ENCODE peak calls at places on chromosomes 12 and 14, in seven cellular contexts. H, P, O, J, R, V and B are unnamed samples.

GRCh38 chr12:62719027-62719426 is 215.9 kb downstream of the PPM1H start:
- DNase-seq in H (no peak), P (no peak), O (no peak), J (no peak), R (no peak), V (no peak), B (no peak)

GRCh38 chr12:7129647-7130536 is at the start of gene CLSTN3:
- DNase-seq in H (peak), P (peak), O (peak), J (peak), R (peak), V (peak), B (peak)

GRCh38 chr14:58501214-58501816 is 73.8 kb downstream of the KIAA0586 start:
- DNase-seq in H (peak), P (peak), O (no peak), J (peak), R (no peak), V (no peak), B (peak)

GRCh38 chr12:56941299-56942017 is 7.2 kb upstream of the SDR9C7 start:
- DNase-seq in H (peak), P (no peak), O (no peak), J (no peak), R (no peak), V (no peak), B (no peak)

GRCh38 chr12:83199069-83199468 is 512.4 kb downstream of the TMTC2 start:
- DNase-seq in H (no peak), P (no peak), O (no peak), J (no peak), R (no peak), V (no peak), B (no peak)

GRCh38 chr12:106248849-106249371 is 1.1 kb upstream of the CKAP4 start:
- DNase-seq in H (no peak), P (peak), O (no peak), J (no peak), R (no peak), V (peak), B (no peak)

GRCh38 chr14:65813760-65814387 is 401.3 kb downstream of the FUT8 start:
- DNase-seq in H (no peak), P (no peak), O (no peak), J (no peak), R (no peak), V (no peak), B (no peak)

GRCh38 chr14:76324133-76324532 is 51.8 kb upstream of the ESRRB start:
- DNase-seq in H (no peak), P (no peak), O (no peak), J (no peak), R (no peak), V (no peak), B (no peak)

GRCh38 chr12:94590428-94590827 is 59.9 kb downstream of the TMCC3 start:
- DNase-seq in H (no peak), P (no peak), O (no peak), J (no peak), R (no peak), V (no peak), B (no peak)

GRCh38 chr12:1859643-1860042 is 39.3 kb downstream of the LRTM2 start:
- DNase-seq in H (no peak), P (no peak), O (no peak), J (no peak), R (no peak), V (no peak), B (no peak)

GRCh38 chr12:2613674-2614073 is 181.1 kb upstream of the FKBP4 start:
- DNase-seq in H (no peak), P (no peak), O (no peak), J (no peak), R (no peak), V (no peak), B (no peak)

GRCh38 chr12:112750971-112751370 is 40.6 kb upstream of the RPH3A start:
- DNase-seq in H (no peak), P (no peak), O (no peak), J (no peak), R (no peak), V (no peak), B (no peak)

GRCh38 chr12:90460681-90461080 is 494.3 kb downstream of the CCER1 start:
- DNase-seq in H (no peak), P (no peak), O (no peak), J (no peak), R (no peak), V (no peak), B (no peak)

GRCh38 chr12:94753071-94753779 is 102.9 kb upstream of the TMCC3 start:
- DNase-seq in H (no peak), P (no peak), O (no peak), J (no peak), R (no peak), V (no peak), B (no peak)

GRCh38 chr12:31323466-31324115 is 2.4 kb downstream of the SINHCAF start:
- DNase-seq in H (no peak), P (peak), O (peak), J (no peak), R (no peak), V (peak), B (peak)

GRCh38 chr14:43778956-43779639 is 728.0 kb downstream of the FSCB start:
- DNase-seq in H (peak), P (no peak), O (no peak), J (no peak), R (no peak), V (no peak), B (no peak)

GRCh38 chr12:110501722-110502448 is at the start of the genes RAD9B and VPS29:
- DNase-seq in H (peak), P (peak), O (peak), J (peak), R (peak), V (peak), B (peak)